ENCODE peak calls at places on chromosomes 16 and 17, in ten cellular contexts. M is ovary, O is stomach, W is sigmoid colon, V is SK-N-SH, U is transverse colon, Q is esophagus muscularis mucosa, D is suprapubic skin, I is A549, A is HepG2. X is an unnamed sample.

GRCh38 chr16:86018487-86018886 is 119.5 kb downstream of the IRF8 start:
- DNase-seq in I (no peak), O (no peak), Q (no peak), D (peak), M (no peak), V (no peak), W (peak), A (no peak), U (peak), X (no peak)

GRCh38 chr16:56549744-56550385 is 15.0 kb upstream of the MT4 start:
- DNase-seq in I (no peak), D (no peak), W (no peak), Q (no peak), V (no peak), A (no peak), U (no peak), O (no peak), M (no peak), X (no peak)

GRCh38 chr16:66940236-66940635 is 4.9 kb downstream of the CES2 start:
- DNase-seq in W (no peak), Q (no peak), I (no peak), A (no peak), O (no peak), U (no peak), M (no peak), V (no peak), D (no peak), X (no peak)

GRCh38 chr16:85119333-85120005 is 7.2 kb upstream of the CIBAR2 start:
- DNase-seq in I (no peak), O (no peak), D (no peak), Q (no peak), A (no peak), V (no peak), M (no peak), U (no peak), W (no peak), X (no peak)

GRCh38 chr17:74677558-74678466 is 34.9 kb downstream of the CD300LF start:
- DNase-seq in A (no peak), D (no peak), U (no peak), I (peak), O (no peak), M (no peak), Q (no peak), V (peak), W (no peak), X (peak)

GRCh38 chr16:83738926-83739503 is 68.8 kb upstream of the HSBP1 start:
- DNase-seq in Q (no peak), I (no peak), U (no peak), D (no peak), V (no peak), O (no peak), M (no peak), A (no peak), W (no peak), X (no peak)

GRCh38 chr17:44655983-44656700 is at the start of gene MEIOC:
- DNase-seq in U (no peak), V (peak), O (no peak), A (no peak), W (no peak), I (peak), M (no peak), D (no peak), Q (no peak), X (no peak)

GRCh38 chr17:69462010-69462409 is 47.5 kb downstream of the MAP2K6 start:
- DNase-seq in M (no peak), O (no peak), Q (no peak), I (no peak), W (no peak), A (no peak), V (no peak), D (no peak), U (no peak), X (no peak)

GRCh38 chr16:17949713-17950112 is 386.8 kb downstream of the NPIPA8 start:
- DNase-seq in U (no peak), M (no peak), D (no peak), W (no peak), Q (no peak), V (no peak), I (no peak), O (no peak), A (no peak), X (no peak)

GRCh38 chr17:55760643-55761355 is 9.9 kb downstream of the PCTP start:
- DNase-seq in O (no peak), W (no peak), V (no peak), I (no peak), U (no peak), A (no peak), D (no peak), M (no peak), Q (no peak), X (peak)

GRCh38 chr16:50466170-50466569 is 82.0 kb upstream of the NKD1 start:
- DNase-seq in V (no peak), Q (no peak), W (no peak), M (no peak), U (no peak), D (peak), I (no peak), A (no peak), O (no peak), X (no peak)

GRCh38 chr17:17926840-17927449 is 45.3 kb downstream of the TOM1L2 start:
- DNase-seq in V (no peak), D (no peak), Q (no peak), U (no peak), O (no peak), I (no peak), A (peak), M (no peak), W (no peak), X (no peak)

GRCh38 chr17:80861892-80862291 is 129.7 kb upstream of the CHMP6 start:
- DNase-seq in D (no peak), U (peak), I (peak), A (no peak), Q (no peak), M (no peak), O (no peak), V (peak), W (peak), X (no peak)

GRCh38 chr17:40530531-40530987 is 29.1 kb upstream of the TNS4 start:
- DNase-seq in W (peak), M (no peak), I (no peak), U (no peak), Q (no peak), O (no peak), D (peak), V (no peak), A (no peak), X (no peak)

GRCh38 chr16:66274335-66275110 is 92.0 kb upstream of the CDH5 start:
- DNase-seq in D (no peak), O (no peak), W (peak), I (peak), U (no peak), M (no peak), Q (no peak), V (peak), A (peak), X (no peak)

GRCh38 chr17:66930933-66931332 is 33.6 kb upstream of the CACNG4 start:
- DNase-seq in O (no peak), W (peak), Q (no peak), U (no peak), A (peak), D (peak), V (no peak), M (no peak), I (no peak), X (no peak)

GRCh38 chr17:73657473-73658116 is 13.3 kb upstream of the SDK2 start:
- DNase-seq in O (peak), V (peak), D (no peak), M (no peak), Q (peak), U (peak), W (no peak), A (peak), I (peak), X (no peak)

GRCh38 chr17:33647976-33648375 is 354.9 kb upstream of the ASIC2 start:
- DNase-seq in U (no peak), Q (no peak), A (no peak), W (no peak), V (peak), D (no peak), M (no peak), O (no peak), I (peak), X (no peak)

GRCh38 chr17:41739661-41740352 is 5.4 kb upstream of the HAP1 start:
- DNase-seq in A (peak), D (no peak), V (no peak), W (no peak), O (no peak), M (no peak), I (peak), Q (no peak), U (no peak), X (no peak)

GRCh38 chr17:41766135-41766534 is 20.4 kb downstream of the JUP start:
- DNase-seq in O (no peak), Q (no peak), I (no peak), W (no peak), M (no peak), V (no peak), D (no peak), U (no peak), A (no peak), X (no peak)

GRCh38 chr16:64452446-64452845 is 669.4 kb downstream of the CDH11 start:
- DNase-seq in M (no peak), Q (no peak), U (no peak), V (no peak), W (no peak), D (no peak), I (no peak), A (no peak), O (no peak), X (no peak)

GRCh38 chr17:20925954-20926353 is 116.9 kb downstream of the USP22 start:
- DNase-seq in V (no peak), I (no peak), D (no peak), M (no peak), A (no peak), O (no peak), Q (no peak), U (no peak), W (no peak), X (no peak)

GRCh38 chr17:79993390-79994221 is 42.1 kb downstream of the TBC1D16 start:
- DNase-seq in D (peak), M (peak), I (peak), A (peak), W (peak), O (peak), U (peak), V (no peak), Q (no peak), X (peak)

GRCh38 chr17:48728232-48729231 is at the start of gene HOXB13:
- DNase-seq in Q (no peak), A (no peak), I (peak), W (peak), O (peak), U (peak), M (no peak), V (peak), D (peak), X (no peak)

GRCh38 chr16:55330726-55331647 is 7.0 kb downstream of the IRX6 start:
- DNase-seq in O (no peak), Q (peak), D (no peak), I (no peak), U (no peak), M (no peak), W (no peak), V (no peak), A (no peak), X (no peak)

GRCh38 chr16:9102943-9103342 is 11.5 kb downstream of the HAPSTR1 start:
- DNase-seq in A (no peak), W (no peak), U (no peak), V (no peak), Q (no peak), M (no peak), I (no peak), D (no peak), O (no peak), X (no peak)

GRCh38 chr16:10878644-10879498 is 1.9 kb downstream of the CIITA start:
- DNase-seq in M (no peak), I (no peak), D (peak), V (peak), U (peak), Q (no peak), O (peak), W (peak), A (no peak), X (no peak)

GRCh38 chr16:28321700-28322411 is 29.5 kb downstream of the SBK1 start:
- DNase-seq in D (no peak), W (no peak), M (no peak), U (peak), I (peak), V (peak), A (peak), O (no peak), Q (no peak), X (no peak)

GRCh38 chr16:75273054-75273925 is 21.9 kb upstream of the BCAR1 start:
- DNase-seq in Q (no peak), O (no peak), A (no peak), V (no peak), I (no peak), D (no peak), U (no peak), W (no peak), M (no peak), X (no peak)

GRCh38 chr17:38861399-38861843 is 7.9 kb upstream of the RPL23 start:
- DNase-seq in I (peak), W (no peak), U (no peak), O (no peak), A (peak), M (peak), Q (no peak), V (no peak), D (no peak), X (no peak)

GRCh38 chr16:11254913-11255736 is 879 bp downstream of the SOCS1 start:
- DNase-seq in M (peak), I (peak), V (peak), Q (no peak), W (peak), D (no peak), U (peak), A (no peak), O (peak), X (no peak)

GRCh38 chr16:424033-424622 is 1.3 kb upstream of the RAB11FIP3 start:
- DNase-seq in V (no peak), D (peak), M (peak), A (peak), W (peak), I (peak), U (peak), O (peak), Q (peak), X (peak)

GRCh38 chr17:82216301-82217119 is 3.9 kb upstream of the CCDC57 start:
- DNase-seq in U (peak), I (no peak), W (peak), M (no peak), O (peak), A (peak), V (peak), Q (no peak), D (peak), X (peak)

GRCh38 chr16:79651363-79651762 is 50.8 kb upstream of the MAF start:
- DNase-seq in Q (no peak), U (peak), V (no peak), O (peak), A (no peak), I (peak), D (no peak), W (peak), M (peak), X (peak)

GRCh38 chr16:85553436-85554113 is 59.5 kb upstream of the GSE1 start:
- DNase-seq in I (peak), O (peak), A (peak), U (peak), M (peak), W (no peak), Q (no peak), D (no peak), V (no peak), X (no peak)

GRCh38 chr17:36851230-36851629 is 86.0 kb upstream of the LHX1 start:
- DNase-seq in M (no peak), A (peak), U (no peak), W (no peak), D (no peak), V (no peak), O (no peak), Q (no peak), I (peak), X (no peak)

GRCh38 chr17:81976332-81977210 is 858 bp upstream of the ASPSCR1 start:
- DNase-seq in Q (no peak), V (no peak), M (peak), W (no peak), A (no peak), D (no peak), I (no peak), O (peak), U (peak), X (no peak)

GRCh38 chr17:39676198-39676819 is 8.1 kb downstream of the PNMT start:
- DNase-seq in U (peak), A (no peak), Q (no peak), I (no peak), V (no peak), M (no peak), W (no peak), O (peak), D (peak), X (no peak)

GRCh38 chr17:82087961-82088837 is 9.8 kb downstream of the FASN start:
- DNase-seq in U (no peak), M (no peak), I (no peak), W (no peak), D (no peak), O (no peak), Q (no peak), V (no peak), A (no peak), X (no peak)

DNA sequence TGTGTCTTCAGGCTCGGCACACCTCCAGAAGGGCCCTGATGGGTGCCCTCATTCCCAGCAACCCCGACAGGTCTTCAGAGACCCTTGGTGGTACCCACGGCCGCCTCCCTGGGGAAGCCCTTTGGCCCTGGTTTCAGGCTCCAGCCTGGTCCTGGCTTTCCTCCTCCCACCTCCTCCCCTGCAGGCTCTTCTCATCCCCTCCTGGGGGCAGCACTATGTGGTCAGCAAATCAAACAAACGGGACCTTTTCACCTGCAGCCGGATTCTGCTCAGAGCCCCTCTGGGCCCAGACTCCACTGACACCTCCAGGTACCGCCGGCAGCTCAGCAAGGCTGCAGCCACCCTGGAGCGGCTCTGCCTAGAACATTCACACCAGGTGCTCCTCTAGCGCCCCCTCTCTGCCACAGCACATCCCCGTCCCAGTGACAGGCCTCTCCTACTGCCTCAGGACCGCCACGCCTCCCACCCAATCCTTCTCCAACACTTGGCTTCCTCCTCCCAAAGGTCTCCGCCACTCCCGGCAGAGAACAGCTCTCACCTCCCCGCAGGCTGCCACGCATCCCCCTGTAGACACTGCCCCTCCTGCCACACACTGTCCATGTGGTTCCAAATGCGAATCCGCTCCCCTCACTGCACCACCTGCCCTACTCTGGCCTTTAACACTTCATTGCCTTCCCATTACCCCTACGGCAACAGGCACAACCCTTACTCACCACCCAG is 12.0 kb downstream of the CORO7 start:
- DNase-seq in W (no peak), V (peak), I (peak), Q (no peak), A (peak), M (peak), O (peak), U (peak), D (peak), X (peak)
- TF ChIP-seq EP300 in W (no peak), V (no peak), I (no peak), Q (no peak), A (no peak), M (no peak), O (no peak), U (no peak), D (no peak), X (no peak)

GRCh38 chr17:65800655-65801054 is 239.2 kb upstream of the AXIN2 start:
- DNase-seq in M (no peak), A (no peak), U (no peak), V (no peak), Q (no peak), W (no peak), D (no peak), I (no peak), O (no peak), X (no peak)
- TF ChIP-seq EP300 in M (no peak), A (no peak), U (no peak), V (no peak), Q (no peak), W (no peak), D (no peak), I (no peak), O (no peak), X (no peak)

DNA sequence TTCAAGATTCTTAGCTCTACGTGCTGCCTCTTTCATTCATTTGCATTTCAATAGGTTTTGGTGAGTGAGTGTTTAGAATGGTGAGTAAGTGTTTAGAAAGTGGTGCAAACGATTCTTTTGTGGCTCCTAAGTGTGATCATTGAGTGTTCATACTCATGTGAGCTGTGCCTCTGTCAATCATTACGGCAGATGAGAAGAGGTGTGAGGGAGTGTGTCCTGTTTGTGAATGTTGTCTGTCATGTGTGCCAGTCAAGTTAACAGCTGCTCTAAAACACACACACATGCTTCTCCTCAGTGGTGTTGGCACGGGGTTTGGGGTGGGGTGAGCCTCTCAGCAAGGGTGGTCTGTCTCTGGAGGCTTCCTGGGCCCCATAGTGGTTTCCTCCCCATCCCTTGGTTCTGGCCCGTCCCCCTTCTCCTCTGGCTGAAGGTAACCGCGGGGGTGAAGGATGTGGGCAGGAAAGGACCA is 11.4 kb downstream of the MYL4 start:
- DNase-seq in Q (no peak), O (no peak), V (no peak), D (no peak), M (no peak), A (no peak), I (no peak), U (no peak), W (no peak), X (no peak)
- TF ChIP-seq EP300 in Q (no peak), O (no peak), V (no peak), D (no peak), M (no peak), A (no peak), I (no peak), U (no peak), W (no peak), X (no peak)

DNA sequence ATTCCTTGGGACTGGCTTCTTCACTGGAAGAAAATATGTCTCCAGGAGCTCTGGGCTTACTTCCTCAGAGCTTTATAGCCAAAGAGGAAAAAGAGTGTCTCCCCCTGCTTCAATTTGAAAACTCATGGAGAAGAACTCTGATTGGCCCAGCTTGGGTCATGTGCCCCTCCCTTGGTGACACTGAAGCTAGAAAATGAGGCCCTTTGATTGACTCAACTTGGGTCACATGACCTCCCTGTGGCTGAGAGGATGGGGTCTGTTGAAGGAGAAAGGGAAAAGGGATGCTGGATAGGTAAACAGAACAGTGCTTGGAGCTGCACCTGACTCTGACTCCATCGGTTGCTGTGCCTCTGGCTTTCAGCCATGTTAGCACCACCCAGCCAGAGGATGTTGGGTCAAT is 70.6 kb upstream of the KSR1 start:
- DNase-seq in V (no peak), A (no peak), O (no peak), D (no peak), W (no peak), Q (no peak), M (no peak), I (no peak), U (no peak), X (no peak)
- TF ChIP-seq EP300 in V (no peak), A (no peak), O (no peak), D (no peak), W (no peak), Q (no peak), M (no peak), I (no peak), U (no peak), X (no peak)

DNA sequence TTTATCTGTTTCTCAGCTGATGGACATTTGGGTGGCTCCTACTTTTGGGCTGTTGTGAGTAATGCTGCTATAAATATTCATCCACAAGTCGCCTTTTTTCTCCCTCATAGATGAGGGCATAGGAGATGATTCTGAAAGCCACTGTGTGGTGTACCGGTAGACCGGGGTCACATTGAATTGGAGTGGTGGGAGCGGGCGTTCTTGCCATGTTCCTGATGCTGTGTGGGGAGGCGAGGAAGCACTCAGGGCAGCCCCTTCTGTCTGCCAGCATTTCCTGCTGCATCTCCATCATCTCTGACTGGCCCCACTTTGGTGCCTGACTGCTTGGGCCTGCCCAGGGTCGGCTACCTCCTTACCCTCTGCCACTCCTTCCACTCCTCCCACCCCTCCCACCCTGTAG is 40.1 kb downstream of the PRMT7 start:
- DNase-seq in Q (no peak), D (no peak), W (no peak), A (no peak), V (no peak), M (no peak), U (no peak), O (no peak), I (no peak), X (no peak)
- TF ChIP-seq EP300 in Q (no peak), D (no peak), W (no peak), A (no peak), V (no peak), M (no peak), U (no peak), O (no peak), I (no peak), X (no peak)